ENCODE peak calls at places on chromosomes 12 and 14, in six cellular contexts. L, W, Y, V, D and Z are unnamed samples.
A peak's percentile ranks its signal among the peaks of the same experiment; 100 is the strongest.

GRCh38 chr14:44149597-44149996 is 357.5 kb downstream of the FSCB start:
- DNase-seq in W (no peak), L (no peak), D (no peak), Y (no peak), V (no peak), Z (no peak)

GRCh38 chr12:46891306-46891705 is 65.5 kb upstream of the SLC38A4 start:
- DNase-seq in Y (no peak), L (peak; percentile 26), W (no peak), V (no peak), D (no peak), Z (peak; percentile 24)

GRCh38 chr12:109247831-109248654 is 61.0 kb downstream of the FOXN4 start:
- DNase-seq in D (peak; percentile 79), Y (no peak), V (no peak), L (no peak), W (peak; percentile 23), Z (no peak)

GRCh38 chr12:1083888-1084262 is 92.9 kb downstream of the ERC1 start:
- DNase-seq in Y (no peak), W (no peak), D (no peak), L (no peak), V (no peak), Z (no peak)

GRCh38 chr12:63420206-63420644 is 248.1 kb downstream of the DPY19L2 start:
- DNase-seq in Y (no peak), L (peak; percentile 35), V (peak; percentile 36), D (peak; percentile 28), W (no peak), Z (peak; percentile 12)

GRCh38 chr12:51819851-51820720 is 28.4 kb downstream of the FIGNL2 start:
- DNase-seq in V (no peak), W (no peak), Y (no peak), L (no peak), D (peak; percentile 33), Z (no peak)

GRCh38 chr14:101622251-101623076 is 61.2 kb downstream of the DIO3 start:
- DNase-seq in D (no peak), V (no peak), W (peak; percentile 73), Y (no peak), L (no peak), Z (no peak)

GRCh38 chr12:724194-724855 is 28.1 kb upstream of the WNK1 start:
- DNase-seq in L (no peak), Y (peak; percentile 30), V (peak; percentile 7), W (no peak), D (no peak), Z (no peak)

GRCh38 chr14:102849522-102850379 is 72.5 kb downstream of the TRAF3 start:
- DNase-seq in D (peak; percentile 43), V (no peak), L (no peak), Y (no peak), W (no peak), Z (no peak)
- H3K4me3 ChIP-seq in D (peak overlapping the region; percentile 11), V (no peak overlapping the region), L (no peak overlapping the region), Y (no peak overlapping the region), W (no peak overlapping the region), Z (no peak overlapping the region)

DNA sequence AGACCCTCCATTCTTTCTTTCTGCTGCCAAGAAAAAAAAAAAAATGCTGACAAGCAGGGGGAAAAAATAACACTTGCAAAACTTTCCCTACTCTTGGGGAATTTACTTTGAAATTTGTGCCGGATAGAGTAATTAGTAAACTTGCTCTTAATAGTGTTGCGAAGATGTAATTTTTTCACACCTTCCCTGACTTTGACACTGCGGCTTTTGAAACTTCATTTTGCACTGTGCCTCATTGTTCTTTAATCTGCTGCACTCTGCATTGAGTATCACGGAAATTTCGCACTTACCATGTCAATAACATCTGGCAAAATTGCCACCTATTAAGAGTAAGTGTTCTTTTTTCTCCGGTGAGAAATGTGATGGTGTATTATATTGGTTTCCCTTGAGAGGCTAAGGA is 596.1 kb downstream of the VRK1 start:
- DNase-seq in Y (no peak), V (no peak), W (no peak), L (no peak), D (no peak), Z (no peak)
- H3K4me3 ChIP-seq in Y (no peak overlapping the region), V (no peak overlapping the region), W (no peak overlapping the region), L (no peak overlapping the region), D (no peak overlapping the region), Z (no peak overlapping the region)

GRCh38 chr14:91270188-91270587 is 25.7 kb upstream of the GPR68 start:
- DNase-seq in Y (no peak), D (no peak), W (no peak), L (no peak), V (no peak), Z (no peak)

GRCh38 chr14:91271639-91272038 is 27.1 kb upstream of the GPR68 start:
- DNase-seq in W (no peak), D (no peak), V (no peak), L (no peak), Y (no peak), Z (no peak)

GRCh38 chr14:91267965-91268437 is 23.5 kb upstream of the GPR68 start:
- DNase-seq in D (no peak), Y (no peak), W (no peak), V (no peak), L (peak; percentile 6), Z (no peak)

GRCh38 chr14:91270619-91271018 is 26.1 kb upstream of the GPR68 start:
- DNase-seq in W (no peak), V (no peak), Y (no peak), D (no peak), L (no peak), Z (no peak)

GRCh38 chr14:91269076-91269991 is 24.8 kb upstream of the GPR68 start:
- DNase-seq in V (no peak), Y (no peak), D (no peak), L (peak; percentile 39), W (no peak), Z (no peak)
- H3K4me3 ChIP-seq in V (no peak overlapping the region), Y (no peak overlapping the region), D (no peak overlapping the region), L (no peak overlapping the region), W (no peak overlapping the region), Z (no peak overlapping the region)

GRCh38 chr12:6171409-6172015 is 28.7 kb upstream of the CD9 start:
- DNase-seq in Y (no peak), W (no peak), D (no peak), L (peak; percentile 76), V (no peak), Z (no peak)
- H3K4me3 ChIP-seq in Y (no peak overlapping the region), W (no peak overlapping the region), D (no peak overlapping the region), L (no peak overlapping the region), V (no peak overlapping the region), Z (no peak overlapping the region)

GRCh38 chr12:3747976-3748619 is 4.8 kb downstream of the CRACR2A start:
- DNase-seq in D (no peak), Y (no peak), V (no peak), L (no peak), W (no peak), Z (no peak)
- H3K4me3 ChIP-seq in D (no peak overlapping the region), Y (no peak overlapping the region), V (no peak overlapping the region), L (no peak overlapping the region), W (no peak overlapping the region), Z (no peak overlapping the region)

GRCh38 chr14:52312872-52313492 is 1.1 kb upstream of the PTGER2 start:
- DNase-seq in D (no peak), L (no peak), W (no peak), V (no peak), Y (no peak), Z (peak; percentile 58)
- H3K4me3 ChIP-seq in D (peak overlapping the region; percentile 64), L (no peak overlapping the region), W (peak overlapping the region; percentile 66), V (no peak overlapping the region), Y (no peak overlapping the region), Z (peak overlapping the region; percentile 93)

DNA sequence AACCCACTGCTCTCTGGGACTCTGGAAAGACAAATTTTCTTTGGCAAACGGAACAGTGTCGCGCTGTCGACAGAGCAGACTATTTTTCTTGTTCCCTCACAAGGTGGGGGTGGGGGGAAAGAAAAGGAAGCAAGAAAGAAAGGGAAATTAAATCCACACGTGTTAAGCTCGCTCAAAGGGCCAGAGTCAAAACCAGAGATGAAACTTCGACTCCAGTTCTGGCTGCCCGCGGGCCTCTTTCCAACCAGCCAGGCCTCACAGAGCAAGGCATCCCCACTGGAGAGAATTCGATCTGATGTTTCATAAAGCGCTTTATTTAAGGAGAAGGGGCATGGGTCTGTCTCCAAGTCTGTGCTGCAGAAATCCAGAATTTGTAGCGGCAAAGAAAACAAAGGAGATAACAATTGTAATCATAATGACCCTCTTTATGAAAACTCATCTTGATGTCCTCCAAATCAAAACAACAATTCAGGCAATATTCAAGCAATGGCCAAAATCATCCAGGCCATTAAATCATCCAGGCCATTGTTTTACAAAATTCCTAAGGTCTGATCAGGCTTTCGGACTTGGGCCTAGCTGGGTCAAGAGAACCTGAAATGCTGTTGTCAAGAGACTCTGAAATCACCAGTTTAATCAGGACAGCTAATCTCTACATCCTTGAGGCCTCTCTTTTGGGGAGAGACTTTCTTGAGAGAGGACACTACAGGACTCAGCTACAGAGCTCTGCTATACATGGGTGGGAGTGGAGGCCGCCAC is 5.3 kb upstream of the TBX5 start:
- DNase-seq in W (no peak), L (no peak), V (no peak), Y (no peak), D (no peak), Z (no peak)
- H3K4me3 ChIP-seq in W (no peak overlapping the region), L (no peak overlapping the region), V (no peak overlapping the region), Y (no peak overlapping the region), D (no peak overlapping the region), Z (no peak overlapping the region)